ENCODE peak calls at places on chromosomes 13 and 19, in ten cellular contexts. One of them, this sample, is unnamed.

GRCh38 chr13:37701972-37702371 is 103.4 kb upstream of the POSTN start:
- DNase-seq in thoracic aorta: no peak
- DNase-seq in tibial artery: peak; percentile 67
- DNase-seq in activated B cell treated with CpG ODN at 0.5 μM for 24 hours: no peak
- DNase-seq in stromal cell of bone marrow: peak; percentile 92
- DNase-seq in naive thymus-derived CD4-positive, alpha-beta T cell: no peak
- DNase-seq in heart right ventricle: no peak
- DNase-seq in CD8-positive, alpha-beta memory T cell: no peak
- DNase-seq in left colon: no peak
- DNase-seq in stimulated activated CD4-positive, alpha-beta T cell treated with anti-CD3 and anti-CD28 coated beads, Interleukin-2, amount 100 ng/mL, for 48 hours: no peak
- DNase-seq in this sample: no peak

GRCh38 chr13:43111887-43112400 is 88.6 kb downstream of the DNAJC15 start:
- DNase-seq in thoracic aorta: no peak
- DNase-seq in tibial artery: no peak
- DNase-seq in activated B cell treated with CpG ODN at 0.5 μM for 24 hours: no peak
- DNase-seq in stromal cell of bone marrow: no peak
- DNase-seq in naive thymus-derived CD4-positive, alpha-beta T cell: no peak
- DNase-seq in heart right ventricle: no peak
- DNase-seq in CD8-positive, alpha-beta memory T cell: no peak
- DNase-seq in left colon: no peak
- DNase-seq in stimulated activated CD4-positive, alpha-beta T cell treated with anti-CD3 and anti-CD28 coated beads, Interleukin-2, amount 100 ng/mL, for 48 hours: no peak
- DNase-seq in this sample: no peak

GRCh38 chr13:26015276-26015934 is 36.4 kb downstream of the SHISA2 start:
- DNase-seq in thoracic aorta: no peak
- DNase-seq in tibial artery: no peak
- DNase-seq in activated B cell treated with CpG ODN at 0.5 μM for 24 hours: no peak
- DNase-seq in stromal cell of bone marrow: no peak
- DNase-seq in naive thymus-derived CD4-positive, alpha-beta T cell: no peak
- DNase-seq in heart right ventricle: no peak
- DNase-seq in CD8-positive, alpha-beta memory T cell: no peak
- DNase-seq in left colon: no peak
- DNase-seq in stimulated activated CD4-positive, alpha-beta T cell treated with anti-CD3 and anti-CD28 coated beads, Interleukin-2, amount 100 ng/mL, for 48 hours: no peak
- DNase-seq in this sample: no peak

GRCh38 chr13:75368167-75368566 is 113.8 kb downstream of the TBC1D4 start:
- DNase-seq in thoracic aorta: peak; percentile 14
- DNase-seq in tibial artery: no peak
- DNase-seq in activated B cell treated with CpG ODN at 0.5 μM for 24 hours: no peak
- DNase-seq in stromal cell of bone marrow: peak; percentile 96
- DNase-seq in naive thymus-derived CD4-positive, alpha-beta T cell: no peak
- DNase-seq in heart right ventricle: peak; percentile 87
- DNase-seq in CD8-positive, alpha-beta memory T cell: no peak
- DNase-seq in left colon: no peak
- DNase-seq in stimulated activated CD4-positive, alpha-beta T cell treated with anti-CD3 and anti-CD28 coated beads, Interleukin-2, amount 100 ng/mL, for 48 hours: no peak
- DNase-seq in this sample: no peak

GRCh38 chr19:1102407-1103106 is 1.2 kb upstream of the GPX4 start:
- DNase-seq in thoracic aorta: peak; percentile 64
- DNase-seq in tibial artery: peak; percentile 91
- DNase-seq in activated B cell treated with CpG ODN at 0.5 μM for 24 hours: no peak
- DNase-seq in stromal cell of bone marrow: peak; percentile 98
- DNase-seq in naive thymus-derived CD4-positive, alpha-beta T cell: no peak
- DNase-seq in heart right ventricle: no peak
- DNase-seq in CD8-positive, alpha-beta memory T cell: no peak
- DNase-seq in left colon: no peak
- DNase-seq in stimulated activated CD4-positive, alpha-beta T cell treated with anti-CD3 and anti-CD28 coated beads, Interleukin-2, amount 100 ng/mL, for 48 hours: peak; percentile 66
- DNase-seq in this sample: no peak

GRCh38 chr13:23679214-23679613 is 109.0 kb downstream of the TNFRSF19 start:
- DNase-seq in thoracic aorta: no peak
- DNase-seq in tibial artery: no peak
- DNase-seq in activated B cell treated with CpG ODN at 0.5 μM for 24 hours: no peak
- DNase-seq in stromal cell of bone marrow: no peak
- DNase-seq in naive thymus-derived CD4-positive, alpha-beta T cell: no peak
- DNase-seq in heart right ventricle: no peak
- DNase-seq in CD8-positive, alpha-beta memory T cell: no peak
- DNase-seq in left colon: no peak
- DNase-seq in stimulated activated CD4-positive, alpha-beta T cell treated with anti-CD3 and anti-CD28 coated beads, Interleukin-2, amount 100 ng/mL, for 48 hours: no peak
- DNase-seq in this sample: no peak

GRCh38 chr19:39497850-39498261 is 891 bp upstream of the DLL3 start:
- DNase-seq in thoracic aorta: no peak
- DNase-seq in tibial artery: no peak
- DNase-seq in activated B cell treated with CpG ODN at 0.5 μM for 24 hours: no peak
- DNase-seq in stromal cell of bone marrow: no peak
- DNase-seq in naive thymus-derived CD4-positive, alpha-beta T cell: no peak
- DNase-seq in heart right ventricle: no peak
- DNase-seq in CD8-positive, alpha-beta memory T cell: no peak
- DNase-seq in left colon: peak; percentile 48
- DNase-seq in stimulated activated CD4-positive, alpha-beta T cell treated with anti-CD3 and anti-CD28 coated beads, Interleukin-2, amount 100 ng/mL, for 48 hours: no peak
- DNase-seq in this sample: peak; percentile 43

GRCh38 chr19:54133312-54133956 is 4.1 kb upstream of the CNOT3 start:
- DNase-seq in thoracic aorta: no peak
- DNase-seq in tibial artery: no peak
- DNase-seq in activated B cell treated with CpG ODN at 0.5 μM for 24 hours: no peak
- DNase-seq in stromal cell of bone marrow: no peak
- DNase-seq in naive thymus-derived CD4-positive, alpha-beta T cell: no peak
- DNase-seq in heart right ventricle: no peak
- DNase-seq in CD8-positive, alpha-beta memory T cell: no peak
- DNase-seq in left colon: no peak
- DNase-seq in stimulated activated CD4-positive, alpha-beta T cell treated with anti-CD3 and anti-CD28 coated beads, Interleukin-2, amount 100 ng/mL, for 48 hours: no peak
- DNase-seq in this sample: no peak

GRCh38 chr13:37868691-37869505 is 674 bp downstream of the TRPC4 start:
- DNase-seq in thoracic aorta: no peak
- DNase-seq in tibial artery: peak; percentile 51
- DNase-seq in activated B cell treated with CpG ODN at 0.5 μM for 24 hours: no peak
- DNase-seq in stromal cell of bone marrow: no peak
- DNase-seq in naive thymus-derived CD4-positive, alpha-beta T cell: no peak
- DNase-seq in heart right ventricle: no peak
- DNase-seq in CD8-positive, alpha-beta memory T cell: no peak
- DNase-seq in left colon: peak; percentile 3
- DNase-seq in stimulated activated CD4-positive, alpha-beta T cell treated with anti-CD3 and anti-CD28 coated beads, Interleukin-2, amount 100 ng/mL, for 48 hours: no peak
- DNase-seq in this sample: no peak

GRCh38 chr19:14150041-14150769 is 13.8 kb upstream of the ASF1B start:
- DNase-seq in thoracic aorta: no peak
- DNase-seq in tibial artery: no peak
- DNase-seq in activated B cell treated with CpG ODN at 0.5 μM for 24 hours: no peak
- DNase-seq in stromal cell of bone marrow: no peak
- DNase-seq in naive thymus-derived CD4-positive, alpha-beta T cell: no peak
- DNase-seq in heart right ventricle: no peak
- DNase-seq in CD8-positive, alpha-beta memory T cell: no peak
- DNase-seq in left colon: peak; percentile 14
- DNase-seq in stimulated activated CD4-positive, alpha-beta T cell treated with anti-CD3 and anti-CD28 coated beads, Interleukin-2, amount 100 ng/mL, for 48 hours: no peak
- DNase-seq in this sample: no peak

GRCh38 chr19:29735821-29736220 is 20.8 kb upstream of the C19orf12 start:
- DNase-seq in thoracic aorta: no peak
- DNase-seq in tibial artery: no peak
- DNase-seq in activated B cell treated with CpG ODN at 0.5 μM for 24 hours: no peak
- DNase-seq in stromal cell of bone marrow: no peak
- DNase-seq in naive thymus-derived CD4-positive, alpha-beta T cell: no peak
- DNase-seq in heart right ventricle: no peak
- DNase-seq in CD8-positive, alpha-beta memory T cell: no peak
- DNase-seq in left colon: no peak
- DNase-seq in stimulated activated CD4-positive, alpha-beta T cell treated with anti-CD3 and anti-CD28 coated beads, Interleukin-2, amount 100 ng/mL, for 48 hours: no peak
- DNase-seq in this sample: no peak

GRCh38 chr19:3358392-3358918 is 7.9 kb upstream of the NFIC start:
- DNase-seq in thoracic aorta: no peak
- DNase-seq in tibial artery: no peak
- DNase-seq in activated B cell treated with CpG ODN at 0.5 μM for 24 hours: no peak
- DNase-seq in stromal cell of bone marrow: no peak
- DNase-seq in naive thymus-derived CD4-positive, alpha-beta T cell: no peak
- DNase-seq in heart right ventricle: no peak
- DNase-seq in CD8-positive, alpha-beta memory T cell: peak; percentile 37
- DNase-seq in left colon: no peak
- DNase-seq in stimulated activated CD4-positive, alpha-beta T cell treated with anti-CD3 and anti-CD28 coated beads, Interleukin-2, amount 100 ng/mL, for 48 hours: no peak
- DNase-seq in this sample: peak; percentile 43

GRCh38 chr13:85631801-85632200 is 167.4 kb downstream of the SLITRK6 start:
- DNase-seq in thoracic aorta: no peak
- DNase-seq in tibial artery: no peak
- DNase-seq in activated B cell treated with CpG ODN at 0.5 μM for 24 hours: no peak
- DNase-seq in stromal cell of bone marrow: no peak
- DNase-seq in naive thymus-derived CD4-positive, alpha-beta T cell: no peak
- DNase-seq in heart right ventricle: no peak
- DNase-seq in CD8-positive, alpha-beta memory T cell: no peak
- DNase-seq in left colon: no peak
- DNase-seq in stimulated activated CD4-positive, alpha-beta T cell treated with anti-CD3 and anti-CD28 coated beads, Interleukin-2, amount 100 ng/mL, for 48 hours: no peak
- DNase-seq in this sample: no peak

GRCh38 chr19:34475026-34475974 is 6.3 kb upstream of the WTIP start:
- DNase-seq in thoracic aorta: no peak
- DNase-seq in tibial artery: peak; percentile 68
- DNase-seq in activated B cell treated with CpG ODN at 0.5 μM for 24 hours: no peak
- DNase-seq in stromal cell of bone marrow: peak; percentile 88
- DNase-seq in naive thymus-derived CD4-positive, alpha-beta T cell: no peak
- DNase-seq in heart right ventricle: no peak
- DNase-seq in CD8-positive, alpha-beta memory T cell: no peak
- DNase-seq in left colon: no peak
- DNase-seq in stimulated activated CD4-positive, alpha-beta T cell treated with anti-CD3 and anti-CD28 coated beads, Interleukin-2, amount 100 ng/mL, for 48 hours: no peak
- DNase-seq in this sample: no peak

GRCh38 chr19:10748924-10749434 is 31.1 kb downstream of the DNM2 start:
- DNase-seq in thoracic aorta: no peak
- DNase-seq in tibial artery: no peak
- DNase-seq in activated B cell treated with CpG ODN at 0.5 μM for 24 hours: no peak
- DNase-seq in stromal cell of bone marrow: no peak
- DNase-seq in naive thymus-derived CD4-positive, alpha-beta T cell: no peak
- DNase-seq in heart right ventricle: no peak
- DNase-seq in CD8-positive, alpha-beta memory T cell: no peak
- DNase-seq in left colon: peak; percentile 84
- DNase-seq in stimulated activated CD4-positive, alpha-beta T cell treated with anti-CD3 and anti-CD28 coated beads, Interleukin-2, amount 100 ng/mL, for 48 hours: no peak
- DNase-seq in this sample: peak; percentile 61

GRCh38 chr13:45167611-45168554 is 33.0 kb downstream of the KCTD4 start:
- DNase-seq in thoracic aorta: no peak
- DNase-seq in tibial artery: no peak
- DNase-seq in activated B cell treated with CpG ODN at 0.5 μM for 24 hours: no peak
- DNase-seq in stromal cell of bone marrow: no peak
- DNase-seq in naive thymus-derived CD4-positive, alpha-beta T cell: no peak
- DNase-seq in heart right ventricle: peak; percentile 22
- DNase-seq in CD8-positive, alpha-beta memory T cell: no peak
- DNase-seq in left colon: peak; percentile 58
- DNase-seq in stimulated activated CD4-positive, alpha-beta T cell treated with anti-CD3 and anti-CD28 coated beads, Interleukin-2, amount 100 ng/mL, for 48 hours: no peak
- DNase-seq in this sample: peak; percentile 44

GRCh38 chr19:11821474-11821873 is 7.4 kb downstream of the ZNF440 start:
- DNase-seq in thoracic aorta: no peak
- DNase-seq in tibial artery: no peak
- DNase-seq in activated B cell treated with CpG ODN at 0.5 μM for 24 hours: no peak
- DNase-seq in stromal cell of bone marrow: no peak
- DNase-seq in naive thymus-derived CD4-positive, alpha-beta T cell: no peak
- DNase-seq in heart right ventricle: no peak
- DNase-seq in CD8-positive, alpha-beta memory T cell: no peak
- DNase-seq in left colon: no peak
- DNase-seq in stimulated activated CD4-positive, alpha-beta T cell treated with anti-CD3 and anti-CD28 coated beads, Interleukin-2, amount 100 ng/mL, for 48 hours: no peak
- DNase-seq in this sample: no peak

GRCh38 chr19:47142779-47143178 is 12.1 kb downstream of the SAE1 start:
- DNase-seq in thoracic aorta: no peak
- DNase-seq in tibial artery: no peak
- DNase-seq in activated B cell treated with CpG ODN at 0.5 μM for 24 hours: no peak
- DNase-seq in stromal cell of bone marrow: no peak
- DNase-seq in naive thymus-derived CD4-positive, alpha-beta T cell: no peak
- DNase-seq in heart right ventricle: no peak
- DNase-seq in CD8-positive, alpha-beta memory T cell: no peak
- DNase-seq in left colon: no peak
- DNase-seq in stimulated activated CD4-positive, alpha-beta T cell treated with anti-CD3 and anti-CD28 coated beads, Interleukin-2, amount 100 ng/mL, for 48 hours: no peak
- DNase-seq in this sample: no peak

GRCh38 chr13:99214691-99215090 is 14.0 kb downstream of the UBAC2 start:
- DNase-seq in thoracic aorta: no peak
- DNase-seq in tibial artery: no peak
- DNase-seq in activated B cell treated with CpG ODN at 0.5 μM for 24 hours: no peak
- DNase-seq in stromal cell of bone marrow: no peak
- DNase-seq in naive thymus-derived CD4-positive, alpha-beta T cell: no peak
- DNase-seq in heart right ventricle: no peak
- DNase-seq in CD8-positive, alpha-beta memory T cell: no peak
- DNase-seq in left colon: no peak
- DNase-seq in stimulated activated CD4-positive, alpha-beta T cell treated with anti-CD3 and anti-CD28 coated beads, Interleukin-2, amount 100 ng/mL, for 48 hours: no peak
- DNase-seq in this sample: no peak

GRCh38 chr13:33218020-33218419 is 67.5 kb downstream of the STARD13 start:
- DNase-seq in thoracic aorta: no peak
- DNase-seq in tibial artery: no peak
- DNase-seq in activated B cell treated with CpG ODN at 0.5 μM for 24 hours: no peak
- DNase-seq in stromal cell of bone marrow: no peak
- DNase-seq in naive thymus-derived CD4-positive, alpha-beta T cell: no peak
- DNase-seq in heart right ventricle: no peak
- DNase-seq in CD8-positive, alpha-beta memory T cell: no peak
- DNase-seq in left colon: no peak
- DNase-seq in stimulated activated CD4-positive, alpha-beta T cell treated with anti-CD3 and anti-CD28 coated beads, Interleukin-2, amount 100 ng/mL, for 48 hours: no peak
- DNase-seq in this sample: no peak

GRCh38 chr19:17294051-17294891 is 9.0 kb downstream of the ABHD8 start:
- DNase-seq in thoracic aorta: no peak
- DNase-seq in tibial artery: no peak
- DNase-seq in activated B cell treated with CpG ODN at 0.5 μM for 24 hours: peak; percentile 36
- DNase-seq in stromal cell of bone marrow: no peak
- DNase-seq in naive thymus-derived CD4-positive, alpha-beta T cell: peak; percentile 27
- DNase-seq in heart right ventricle: no peak
- DNase-seq in CD8-positive, alpha-beta memory T cell: peak; percentile 29
- DNase-seq in left colon: peak; percentile 66
- DNase-seq in stimulated activated CD4-positive, alpha-beta T cell treated with anti-CD3 and anti-CD28 coated beads, Interleukin-2, amount 100 ng/mL, for 48 hours: peak; percentile 54
- DNase-seq in this sample: peak; percentile 60

GRCh38 chr19:14505488-14506239 is 9.7 kb upstream of the GIPC1 start:
- DNase-seq in thoracic aorta: no peak
- DNase-seq in tibial artery: no peak
- DNase-seq in activated B cell treated with CpG ODN at 0.5 μM for 24 hours: peak; percentile 63
- DNase-seq in stromal cell of bone marrow: no peak
- DNase-seq in naive thymus-derived CD4-positive, alpha-beta T cell: peak; percentile 62
- DNase-seq in heart right ventricle: no peak
- DNase-seq in CD8-positive, alpha-beta memory T cell: peak; percentile 66
- DNase-seq in left colon: peak; percentile 66
- DNase-seq in stimulated activated CD4-positive, alpha-beta T cell treated with anti-CD3 and anti-CD28 coated beads, Interleukin-2, amount 100 ng/mL, for 48 hours: peak; percentile 67
- DNase-seq in this sample: peak; percentile 62

GRCh38 chr13:51451467-51452390 is 1.1 kb downstream of the INTS6 start:
- DNase-seq in thoracic aorta: peak; percentile 73
- DNase-seq in tibial artery: peak; percentile 91
- DNase-seq in activated B cell treated with CpG ODN at 0.5 μM for 24 hours: peak; percentile 75
- DNase-seq in stromal cell of bone marrow: peak; percentile 45
- DNase-seq in naive thymus-derived CD4-positive, alpha-beta T cell: peak; percentile 67
- DNase-seq in heart right ventricle: peak; percentile 88
- DNase-seq in CD8-positive, alpha-beta memory T cell: peak; percentile 62
- DNase-seq in left colon: peak; percentile 90
- DNase-seq in stimulated activated CD4-positive, alpha-beta T cell treated with anti-CD3 and anti-CD28 coated beads, Interleukin-2, amount 100 ng/mL, for 48 hours: peak; percentile 63
- DNase-seq in this sample: peak; percentile 93

GRCh38 chr19:19647037-19647835 is 3.8 kb upstream of the GMIP start:
- DNase-seq in thoracic aorta: no peak
- DNase-seq in tibial artery: no peak
- DNase-seq in activated B cell treated with CpG ODN at 0.5 μM for 24 hours: no peak
- DNase-seq in stromal cell of bone marrow: no peak
- DNase-seq in naive thymus-derived CD4-positive, alpha-beta T cell: no peak
- DNase-seq in heart right ventricle: no peak
- DNase-seq in CD8-positive, alpha-beta memory T cell: no peak
- DNase-seq in left colon: no peak
- DNase-seq in stimulated activated CD4-positive, alpha-beta T cell treated with anti-CD3 and anti-CD28 coated beads, Interleukin-2, amount 100 ng/mL, for 48 hours: no peak
- DNase-seq in this sample: no peak

This sample was measured in left ventricle myocardium superior.